ENCODE peak calls at places on chromosomes 1 and 21, in four cellular contexts. C, V, W and S are unnamed samples.

GRCh38 chr1:32005522-32005921 is 8.1 kb upstream of the KHDRBS1 start:
- DNase-seq in W (no peak), V (no peak), C (no peak), S (no peak)

GRCh38 chr1:54253480-54253879 is 53.5 kb downstream of the MRPL37 start:
- DNase-seq in W (no peak), V (no peak), C (peak; percentile 89), S (no peak)

GRCh38 chr1:212514056-212514614 is 81.4 kb downstream of the NENF start:
- DNase-seq in V (no peak), W (no peak), C (peak; percentile 98), S (no peak)

GRCh38 chr1:1110561-1110971 is 5.3 kb downstream of the C1orf159 start:
- DNase-seq in C (no peak), W (no peak), V (no peak), S (no peak)

GRCh38 chr1:109792056-109792831 is 28.5 kb upstream of the EPS8L3 start:
- DNase-seq in V (no peak), C (peak; percentile 97), W (peak; percentile 27), S (peak; percentile 40)

GRCh38 chr21:41164981-41165650 is 2.8 kb upstream of the BACE2 start:
- DNase-seq in W (no peak), C (peak; percentile 69), V (no peak), S (no peak)

GRCh38 chr1:79259390-79260336 is 253.1 kb upstream of the ADGRL4 start:
- DNase-seq in V (no peak), C (peak; percentile 25), W (no peak), S (peak; percentile 43)

GRCh38 chr1:214328770-214329455 is 48.0 kb downstream of the SMYD2 start:
- DNase-seq in C (peak; percentile 68), V (peak; percentile 68), W (peak; percentile 87), S (peak; percentile 86)

GRCh38 chr1:176996455-176997090 is 167.9 kb downstream of the ASTN1 start:
- DNase-seq in V (no peak), C (no peak), W (no peak), S (peak; percentile 30)

GRCh38 chr1:110612060-110612745 is 6.0 kb upstream of the KCNA2 start:
- DNase-seq in C (no peak), W (no peak), V (no peak), S (peak; percentile 38)

GRCh38 chr1:160860840-160861505 is 1.7 kb downstream of the CD244 start:
- DNase-seq in W (no peak), C (no peak), V (no peak), S (no peak)

GRCh38 chr1:59322394-59323179 is 25.7 kb downstream of the FGGY start:
- DNase-seq in V (no peak), C (no peak), W (no peak), S (no peak)

GRCh38 chr1:245153645-245154428 is 948 bp upstream of the KIF26B start:
- DNase-seq in C (no peak), V (no peak), W (no peak), S (peak; percentile 39)

GRCh38 chr1:94912263-94912986 is 14.5 kb downstream of the CNN3 start:
- DNase-seq in W (no peak), V (no peak), C (no peak), S (no peak)

GRCh38 chr1:209755926-209756607 is at the start of gene TRAF3IP3:
- DNase-seq in W (no peak), V (peak; percentile 74), C (no peak), S (no peak)

GRCh38 chr1:101261629-101262028 is 24.8 kb downstream of the S1PR1 start:
- DNase-seq in C (peak; percentile 9), W (no peak), V (no peak), S (no peak)

GRCh38 chr1:94962745-94963265 is 35.9 kb upstream of the CNN3 start:
- DNase-seq in C (peak; percentile 62), V (peak; percentile 19), W (no peak), S (no peak)

GRCh38 chr1:88684482-88685238 is 587 bp downstream of the PKN2 start:
- DNase-seq in V (peak; percentile 53), W (peak; percentile 56), C (peak; percentile 62), S (peak; percentile 38)

GRCh38 chr1:204991342-204991844 is 51.6 kb upstream of the CNTN2 start:
- DNase-seq in V (no peak), C (no peak), W (no peak), S (peak; percentile 19)

GRCh38 chr1:99606306-99606705 is 39.6 kb upstream of the PALMD start:
- DNase-seq in W (no peak), C (no peak), V (no peak), S (no peak)

GRCh38 chr1:87853576-87854351 is 525.1 kb downstream of the LMO4 start:
- DNase-seq in W (no peak), C (no peak), V (no peak), S (no peak)

GRCh38 chr1:3992103-3992556 is 92.1 kb upstream of the C1orf174 start:
- DNase-seq in C (no peak), W (no peak), V (no peak), S (no peak)

GRCh38 chr1:161382214-161383019 is 14.7 kb upstream of the CFAP126 start:
- DNase-seq in V (no peak), W (peak; percentile 59), C (peak; percentile 57), S (peak; percentile 71)

GRCh38 chr1:59597420-59598199 is 217.1 kb upstream of the HOOK1 start:
- DNase-seq in V (no peak), C (no peak), W (no peak), S (no peak)

GRCh38 chr1:51686450-51686849 is 69.6 kb downstream of the OSBPL9 start:
- DNase-seq in W (no peak), C (peak; percentile 50), V (no peak), S (no peak)

GRCh38 chr1:21901986-21902377 is 35.1 kb downstream of the HSPG2 start:
- DNase-seq in C (no peak), V (no peak), W (no peak), S (no peak)

GRCh38 chr21:45594721-45595489 is 48.6 kb upstream of the PCBP3 start:
- DNase-seq in V (no peak), W (no peak), C (no peak), S (no peak)